ENCODE peak calls at places on chromosomes 6 and 20, in eight cellular contexts. P, N, S, T, D, F, V and K are unnamed samples.

GRCh38 chr6:113994934-113995342 is 24.0 kb upstream of the HDAC2 start:
- DNase-seq in T (peak), D (peak), F (peak), V (peak), S (no peak), P (peak), N (no peak), K (peak)

GRCh38 chr6:132964868-132965382 is 150.6 kb downstream of the RPS12 start:
- DNase-seq in D (no peak), P (no peak), N (no peak), F (no peak), V (no peak), S (no peak), T (no peak), K (no peak)

GRCh38 chr20:24651171-24651972 is 181.9 kb downstream of the SYNDIG1 start:
- DNase-seq in N (no peak), S (no peak), V (peak), T (no peak), P (peak), D (no peak), F (peak), K (no peak)

GRCh38 chr20:10508468-10509251 is 73.6 kb downstream of the SLX4IP start:
- DNase-seq in D (no peak), T (no peak), V (no peak), N (no peak), S (peak), P (no peak), F (no peak), K (no peak)

GRCh38 chr6:105793132-105793531 is 293.0 kb upstream of the PRDM1 start:
- DNase-seq in S (no peak), D (peak), N (no peak), V (no peak), F (no peak), T (no peak), P (peak), K (peak)

GRCh38 chr6:169427856-169428255 is 174.2 kb upstream of the THBS2 start:
- DNase-seq in F (peak), P (peak), D (no peak), T (peak), S (no peak), N (no peak), V (peak), K (no peak)

GRCh38 chr20:39195495-39196129 is 233.5 kb downstream of the DHX35 start:
- DNase-seq in D (no peak), S (no peak), F (no peak), N (no peak), T (no peak), P (no peak), V (no peak), K (no peak)

GRCh38 chr20:51961964-51962761 is 159.8 kb upstream of the SALL4 start:
- DNase-seq in P (no peak), D (no peak), F (no peak), T (no peak), N (no peak), S (no peak), V (no peak), K (no peak)

GRCh38 chr20:58800134-58800650 is 50.5 kb downstream of the GNAS-AS1 start:
- DNase-seq in S (no peak), T (no peak), P (no peak), D (no peak), N (no peak), F (no peak), V (no peak), K (no peak)

GRCh38 chr20:17565164-17565845 is 4.6 kb upstream of the DSTN start:
- DNase-seq in N (no peak), V (no peak), T (no peak), D (no peak), S (no peak), P (no peak), F (no peak), K (no peak)

GRCh38 chr6:109523478-109523877 is 40.5 kb upstream of the ZBTB24 start:
- DNase-seq in D (no peak), N (no peak), S (peak), P (peak), T (no peak), F (no peak), V (peak), K (no peak)

GRCh38 chr6:2921520-2922115 is 18.5 kb upstream of the SERPINB9 start:
- DNase-seq in N (no peak), D (no peak), S (no peak), P (no peak), F (no peak), T (no peak), V (no peak), K (peak)
- H3K4me3 ChIP-seq in N (no peak), D (no peak), S (no peak), P (no peak), F (no peak), T (no peak), V (no peak), K (no peak)

GRCh38 chr6:33699131-33699530 is 12.4 kb downstream of the UQCC2 start:
- DNase-seq in T (no peak), F (no peak), N (no peak), S (no peak), D (no peak), V (peak), P (peak), K (no peak)

GRCh38 chr6:33698494-33698893 is 13.0 kb downstream of the UQCC2 start:
- DNase-seq in S (no peak), T (no peak), P (no peak), N (no peak), D (no peak), F (no peak), V (no peak), K (no peak)

GRCh38 chr6:33697845-33698244 is 13.7 kb downstream of the UQCC2 start:
- DNase-seq in V (no peak), P (no peak), N (no peak), F (no peak), D (no peak), S (no peak), T (no peak), K (no peak)

GRCh38 chr6:33700391-33701050 is 11.0 kb downstream of the UQCC2 start:
- DNase-seq in S (no peak), V (peak), T (peak), N (no peak), D (peak), F (peak), P (peak), K (peak)

DNA sequence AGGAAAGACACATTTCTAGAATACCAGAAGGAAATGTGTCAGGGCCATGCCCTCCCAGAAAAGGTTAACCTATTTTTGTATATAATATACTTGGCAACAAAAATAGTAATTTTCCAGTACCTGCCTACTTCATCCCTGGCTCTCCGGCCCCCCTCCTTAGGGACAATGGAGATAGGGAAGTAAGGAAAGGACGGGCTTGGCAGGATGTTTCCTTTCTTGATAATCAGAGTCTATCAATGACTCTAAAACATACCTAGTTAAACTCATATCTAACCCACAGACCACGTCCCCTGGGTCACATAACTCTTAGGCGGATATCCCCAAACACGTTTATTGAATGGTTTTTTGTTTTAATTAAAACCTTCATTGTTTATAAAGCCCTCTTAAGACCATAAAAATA is 11.8 kb downstream of the UQCC2 start:
- DNase-seq in V (no peak), D (no peak), F (no peak), N (no peak), T (no peak), P (no peak), S (no peak), K (no peak)
- H3K4me3 ChIP-seq in V (no peak), D (no peak), F (no peak), N (no peak), T (no peak), P (no peak), S (no peak), K (no peak)

GRCh38 chr6:137923866-137924616 is 57.0 kb downstream of the TNFAIP3 start:
- DNase-seq in T (no peak), V (no peak), S (no peak), P (peak), N (no peak), D (no peak), F (no peak), K (no peak)
- H3K4me3 ChIP-seq in T (no peak), V (no peak), S (no peak), P (no peak), N (no peak), D (no peak), F (no peak), K (no peak)

DNA sequence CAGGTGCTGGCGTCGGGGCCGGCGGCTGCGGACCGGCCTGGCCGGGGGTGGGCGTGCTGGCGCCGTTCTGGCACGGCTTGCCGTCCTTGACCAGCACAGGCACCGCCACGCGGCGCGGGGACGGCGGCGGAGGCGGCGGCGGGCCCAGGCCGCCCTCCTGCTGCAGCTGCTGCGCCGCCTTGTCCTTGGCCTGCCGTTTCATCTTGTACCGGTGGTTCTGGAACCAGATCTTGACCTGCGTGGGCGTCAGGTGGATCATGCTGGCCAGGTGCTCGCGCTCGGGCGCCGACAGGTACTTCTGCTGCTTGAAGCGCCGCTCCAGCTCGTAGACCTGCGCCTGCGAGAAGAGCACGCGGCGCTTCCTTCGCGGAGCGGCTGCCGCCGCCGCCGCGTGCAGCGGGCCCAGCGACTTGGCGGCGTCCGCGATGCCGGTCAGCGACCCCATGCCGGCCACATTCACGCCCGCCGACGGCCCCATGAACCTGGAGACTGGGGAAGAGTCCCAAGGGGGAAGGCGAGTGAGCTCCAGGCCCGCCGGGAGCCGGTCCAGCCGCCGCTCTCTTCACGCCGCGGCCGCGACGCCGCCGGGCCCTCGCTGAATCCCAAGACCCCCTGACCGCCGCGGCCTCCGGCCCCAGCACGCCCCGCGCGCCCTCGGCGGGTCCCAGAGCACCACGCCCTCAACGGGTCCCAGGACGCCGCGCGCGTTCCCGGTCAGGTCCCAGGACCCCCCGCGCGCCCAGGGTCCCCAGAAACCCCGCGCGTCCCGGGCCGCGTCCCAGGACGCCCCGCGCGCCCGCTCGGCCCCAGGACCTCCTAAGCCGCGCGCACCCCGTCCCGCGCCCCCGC is 1.1 kb downstream of the NKX2-4 start:
- DNase-seq in N (no peak), S (no peak), T (no peak), P (peak), V (no peak), D (no peak), F (no peak), K (no peak)
- H3K4me3 ChIP-seq in N (peak), S (no peak), T (peak), P (no peak), V (no peak), D (no peak), F (no peak), K (peak)